ENCODE peak calls at places on chromosomes 16 and 17, in six cellular contexts. J is IMR-90, V is K562, E is uterus, X is transverse colon, Z is GM12878. I is an unnamed sample.

GRCh38 chr17:8865811-8866210 is 1.7 kb downstream of the PIK3R6 start:
- DNase-seq in X (no peak), V (no peak), J (no peak), E (no peak), Z (no peak), I (no peak)

GRCh38 chr17:82049521-82049971 is 2.1 kb downstream of the RFNG start:
- DNase-seq in E (no peak), J (no peak), X (no peak), Z (no peak), V (no peak), I (no peak)

GRCh38 chr16:79895917-79896203 is 295.3 kb upstream of the MAF start:
- DNase-seq in V (no peak), Z (no peak), J (no peak), E (no peak), X (no peak), I (no peak)

GRCh38 chr16:83602797-83603735 is 204.7 kb upstream of the HSBP1 start:
- DNase-seq in J (no peak), E (no peak), Z (no peak), V (no peak), X (no peak), I (no peak)

GRCh38 chr16:11045441-11045840 is 101.1 kb downstream of the CLEC16A start:
- DNase-seq in J (no peak), E (no peak), X (no peak), V (no peak), Z (no peak), I (no peak)

GRCh38 chr17:9330903-9331272 is 244.7 kb downstream of the STX8 start:
- DNase-seq in Z (no peak), E (no peak), J (no peak), X (no peak), V (no peak), I (no peak)

GRCh38 chr16:2148714-2149629 is 547 bp downstream of the RAB26 start:
- DNase-seq in E (no peak), Z (no peak), X (no peak), J (no peak), V (peak), I (peak)

GRCh38 chr17:37179893-37180292 is 195.9 kb upstream of the C17orf78 start:
- DNase-seq in V (no peak), J (peak), E (no peak), X (no peak), Z (no peak), I (peak)

GRCh38 chr17:78716814-78717393 is 65.2 kb downstream of the CYTH1 start:
- DNase-seq in J (peak), X (peak), V (no peak), E (peak), Z (no peak), I (peak)

GRCh38 chr16:3959148-3959547 is 78.6 kb upstream of the CREBBP start:
- DNase-seq in J (peak), X (no peak), Z (no peak), V (no peak), E (no peak), I (no peak)

GRCh38 chr17:82177761-82178498 is 34.7 kb downstream of the CCDC57 start:
- DNase-seq in E (no peak), X (no peak), J (no peak), V (no peak), Z (no peak), I (no peak)

GRCh38 chr16:31157136-31157535 is 7.3 kb upstream of the PRSS36 start:
- DNase-seq in E (no peak), Z (no peak), J (no peak), V (no peak), X (peak), I (no peak)

GRCh38 chr17:608911-609882 is 105.4 kb downstream of the VPS53 start:
- DNase-seq in E (no peak), X (no peak), Z (peak), V (no peak), J (peak), I (no peak)

GRCh38 chr16:83212301-83212841 is 585.6 kb downstream of the CDH13 start:
- DNase-seq in J (no peak), X (no peak), V (no peak), Z (no peak), E (no peak), I (no peak)

GRCh38 chr17:40310882-40311391 is 2.0 kb downstream of the RARA start:
- DNase-seq in V (no peak), X (no peak), Z (no peak), J (no peak), E (no peak), I (no peak)

GRCh38 chr16:89308391-89309333 is 91.2 kb downstream of the ZNF778 start:
- DNase-seq in J (no peak), E (no peak), Z (no peak), X (no peak), V (peak), I (no peak)

GRCh38 chr17:39173539-39174274 is 7.7 kb upstream of the ARL5C start:
- DNase-seq in V (no peak), X (no peak), E (no peak), Z (no peak), J (no peak), I (no peak)

GRCh38 chr16:67101683-67102082 is 8.1 kb upstream of the PHAF1 start:
- DNase-seq in Z (no peak), X (no peak), E (no peak), V (no peak), J (peak), I (no peak)

GRCh38 chr17:57747221-57748017 is 2.3 kb upstream of the CCDC182 start:
- DNase-seq in V (peak), E (peak), Z (no peak), X (peak), J (peak), I (peak)

GRCh38 chr17:50668025-50668837 is 33.5 kb downstream of the ABCC3 start:
- DNase-seq in E (no peak), J (peak), Z (no peak), V (no peak), X (no peak), I (peak)

GRCh38 chr17:47703191-47703591 is 9.2 kb downstream of the TBKBP1 start:
- DNase-seq in V (no peak), Z (no peak), E (no peak), J (no peak), X (peak), I (no peak)

GRCh38 chr17:57723427-57724037 is 21.6 kb downstream of the CCDC182 start:
- DNase-seq in V (no peak), X (no peak), J (no peak), Z (no peak), E (no peak), I (no peak)

DNA sequence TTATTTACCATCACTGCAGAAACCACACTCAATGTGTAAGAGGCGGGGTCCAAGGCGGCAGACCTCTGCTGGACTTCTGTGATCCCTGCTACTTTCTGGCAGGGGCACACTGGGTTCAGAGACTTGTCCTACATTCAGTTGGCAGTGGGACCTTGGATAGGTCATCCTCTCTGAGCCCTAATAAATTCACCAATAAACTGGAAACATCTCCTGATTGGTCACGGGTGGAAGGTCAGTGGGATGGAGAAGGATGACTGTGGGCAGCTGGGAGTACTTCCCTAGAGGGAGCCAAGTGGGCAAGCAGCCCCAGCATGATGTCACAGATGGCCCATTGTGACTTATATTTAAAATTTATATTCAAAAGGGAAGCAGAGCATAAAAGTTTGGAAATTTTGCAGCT is 49.7 kb downstream of the RNF112 start:
- DNase-seq in E (peak), J (no peak), Z (no peak), V (no peak), X (peak), I (no peak)
- TF ChIP-seq POLR2A in E (no peak), J (no peak), Z (no peak), V (no peak), X (no peak), I (no peak)

GRCh38 chr16:29806641-29807425 is 504 bp downstream of the MAZ start:
- DNase-seq in Z (no peak), X (peak), J (no peak), V (peak), E (peak), I (peak)
- TF ChIP-seq POLR2A in Z (peak), X (no peak), J (no peak), V (peak), E (no peak), I (peak)

DNA sequence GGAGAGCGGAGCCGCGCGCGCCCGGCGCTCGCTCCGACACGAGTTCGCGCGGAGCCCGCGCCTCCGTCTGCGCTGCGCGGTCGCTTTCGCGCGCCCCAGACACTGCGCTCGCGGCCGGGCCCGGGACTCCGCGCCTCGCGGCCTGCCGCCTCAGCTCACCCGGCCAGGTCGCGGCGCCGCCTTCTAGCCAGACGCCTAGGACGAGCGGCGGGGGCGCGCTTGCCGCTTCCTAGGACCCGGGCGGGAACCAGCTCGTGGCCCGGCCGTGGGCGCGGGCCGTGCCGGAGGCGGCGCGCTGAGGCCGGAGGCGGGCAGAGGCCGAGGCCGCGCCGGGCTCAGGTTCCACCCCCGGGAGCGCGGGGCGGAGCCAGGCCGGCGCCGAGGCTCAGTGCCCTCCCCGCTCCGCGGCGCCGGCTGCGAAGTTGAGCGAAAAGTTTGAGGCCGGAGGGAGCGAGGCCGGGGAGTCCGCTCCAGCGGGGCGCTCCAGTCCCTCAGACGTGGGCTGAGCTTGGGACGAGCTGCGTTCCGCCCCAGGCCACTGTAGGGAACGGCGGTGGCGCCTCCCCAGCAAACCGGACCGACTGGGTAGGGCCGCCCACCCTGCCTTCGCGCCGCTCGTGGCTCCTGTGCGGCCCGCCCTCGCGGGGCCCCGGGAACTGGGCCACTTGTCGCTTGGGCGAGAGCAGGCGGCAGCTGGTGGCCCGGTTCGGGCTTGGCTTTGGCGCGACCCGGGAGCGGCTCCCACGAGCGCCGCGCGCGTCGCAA is at the start of gene SPHK1:
- DNase-seq in X (peak), E (no peak), Z (no peak), J (peak), V (peak), I (peak)
- TF ChIP-seq POLR2A in X (peak), E (no peak), Z (no peak), J (peak), V (peak), I (peak)

GRCh38 chr17:1764274-1764673 is 2.4 kb downstream of the SERPINF1 start:
- DNase-seq in X (peak), J (peak), E (peak), V (peak), Z (no peak), I (no peak)
- TF ChIP-seq POLR2A in X (peak), J (no peak), E (peak), V (no peak), Z (no peak), I (no peak)

DNA sequence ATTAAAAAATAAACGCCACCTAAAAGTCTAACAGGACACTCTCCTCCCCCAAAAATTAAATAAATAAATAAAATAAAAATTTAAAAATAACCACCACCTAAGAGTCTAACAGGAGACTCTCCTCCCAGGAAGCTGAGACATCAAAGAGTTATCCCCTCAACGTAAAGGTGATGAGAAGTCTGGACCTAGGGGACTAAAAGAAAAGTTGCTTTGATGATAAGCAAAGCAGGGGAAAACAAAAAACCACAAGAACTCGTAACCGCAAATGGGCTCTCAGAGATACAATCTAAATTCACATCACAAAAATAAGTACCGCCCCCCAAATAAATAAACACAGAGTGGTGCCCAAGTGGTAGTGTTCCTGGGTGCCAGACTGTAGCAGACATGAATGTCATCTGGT is 412.2 kb downstream of the ZFHX3 start:
- DNase-seq in V (no peak), X (no peak), Z (no peak), J (no peak), E (no peak), I (no peak)
- TF ChIP-seq POLR2A in V (no peak), X (no peak), Z (no peak), J (no peak), E (no peak), I (no peak)

GRCh38 chr17:44221072-44221861 is 1.8 kb upstream of the UBTF start:
- DNase-seq in V (peak), E (peak), X (peak), J (peak), Z (no peak), I (peak)
- TF ChIP-seq POLR2A in V (no peak), E (no peak), X (peak), J (no peak), Z (peak), I (peak)

I was measured in H54.